ENCODE peak calls at places on chromosomes 4 and X, in eight cellular contexts. X, A, D, V, W, J, E and F are unnamed samples.

GRCh38 chrX:111086521-111087127 is 9.4 kb upstream of the PAK3 start:
- DNase-seq in D (peak; percentile 52), J (no peak), X (no peak), W (no peak), V (no peak), E (no peak), A (peak; percentile 14), F (no peak)

GRCh38 chrX:15321447-15321846 is 6.0 kb upstream of the ASB11 start:
- DNase-seq in X (no peak), D (no peak), V (no peak), A (no peak), W (no peak), J (no peak), E (no peak), F (peak; percentile 20)

GRCh38 chr4:14898989-14899388 is 103.3 kb upstream of the CPEB2 start:
- DNase-seq in A (no peak), V (no peak), J (no peak), W (no peak), E (no peak), X (no peak), D (no peak), F (no peak)

GRCh38 chr4:2408401-2408958 is 10.0 kb downstream of the ZFYVE28 start:
- DNase-seq in W (no peak), J (no peak), V (no peak), D (no peak), E (peak; percentile 45), X (no peak), A (no peak), F (no peak)

GRCh38 chr4:14520171-14520570 is 482.1 kb upstream of the CPEB2 start:
- DNase-seq in E (no peak), X (no peak), A (no peak), D (no peak), W (no peak), V (no peak), J (no peak), F (no peak)

GRCh38 chrX:9339603-9340569 is 125.0 kb upstream of the TBL1X start:
- DNase-seq in W (no peak), D (no peak), V (no peak), X (no peak), E (no peak), J (peak; percentile 46), A (no peak), F (no peak)

GRCh38 chrX:134669378-134670098 is 11.3 kb upstream of the PLAC1 start:
- DNase-seq in V (no peak), A (no peak), D (no peak), E (peak; percentile 73), W (peak; percentile 93), J (no peak), X (no peak), F (no peak)

GRCh38 chr4:9987749-9988346 is 33.4 kb downstream of the SLC2A9 start:
- DNase-seq in E (no peak), W (no peak), A (no peak), X (peak; percentile 25), V (no peak), D (no peak), J (no peak), F (no peak)

GRCh38 chr4:7041851-7042696 is 1.1 kb upstream of the TADA2B start:
- DNase-seq in A (no peak), E (peak; percentile 44), D (no peak), W (peak; percentile 60), J (peak; percentile 35), V (peak; percentile 65), X (peak; percentile 46), F (peak; percentile 57)

GRCh38 chr4:185794637-185795036 is 17.4 kb downstream of the SORBS2 start:
- DNase-seq in E (no peak), X (no peak), V (no peak), A (no peak), J (no peak), W (peak; percentile 20), D (no peak), F (no peak)

GRCh38 chr4:174423257-174423944 is 98.9 kb downstream of the HPGD start:
- DNase-seq in E (peak; percentile 34), W (peak; percentile 89), V (no peak), D (peak; percentile 10), X (no peak), J (no peak), A (peak; percentile 6), F (peak; percentile 16)

GRCh38 chr4:67879486-67879885 is 4.3 kb downstream of the TMPRSS11D start:
- DNase-seq in J (no peak), X (no peak), W (no peak), A (no peak), E (no peak), V (no peak), D (no peak), F (no peak)

GRCh38 chrX:153468008-153468580 is 2.3 kb downstream of the HAUS7 start:
- DNase-seq in A (no peak), J (no peak), X (no peak), D (no peak), V (no peak), W (no peak), E (no peak), F (no peak)

GRCh38 chr4:145920205-145920604 is 18.4 kb downstream of the ZNF827 start:
- DNase-seq in V (no peak), X (no peak), D (no peak), J (no peak), W (peak; percentile 99), E (no peak), A (no peak), F (no peak)

GRCh38 chr4:27357283-27357682 is 496.6 kb downstream of the STIM2 start:
- DNase-seq in D (peak; percentile 7), J (no peak), W (peak; percentile 27), V (no peak), E (no peak), A (peak; percentile 21), X (no peak), F (peak; percentile 23)

GRCh38 chrX:139930923-139931645 is 1.8 kb downstream of the ATP11C start:
- DNase-seq in D (peak; percentile 22), V (peak; percentile 32), A (no peak), J (peak; percentile 19), X (no peak), W (peak; percentile 10), E (peak; percentile 13), F (no peak)

GRCh38 chr4:142452132-142452855 is 393.8 kb downstream of the INPP4B start:
- DNase-seq in V (no peak), J (no peak), E (no peak), W (peak; percentile 64), X (no peak), D (no peak), A (no peak), F (no peak)

GRCh38 chr4:181312066-181312465 is 931.1 kb upstream of the TENM3 start:
- DNase-seq in D (peak; percentile 58), A (no peak), J (no peak), E (no peak), W (no peak), V (no peak), X (no peak), F (no peak)

GRCh38 chr4:77432702-77433101 is 172.9 kb upstream of the CXCL13 start:
- DNase-seq in J (no peak), A (no peak), E (no peak), X (no peak), W (no peak), V (no peak), D (peak; percentile 45), F (no peak)

GRCh38 chr4:168710353-168710946 is 213.6 kb downstream of the PALLD start:
- DNase-seq in E (no peak), A (no peak), X (no peak), D (peak; percentile 48), V (no peak), J (no peak), W (peak; percentile 72), F (peak; percentile 64)